ENCODE peak calls at places on chromosomes 11 and 22, in seven cellular contexts. G is thyroid gland, W is H1, S is transverse colon, J is upper lobe of left lung, Q is adrenal gland, R is heart left ventricle. U is an unnamed sample.

GRCh38 chr11:27926981-27927481 is 180.9 kb downstream of the KIF18A start:
- DNase-seq in G (no peak), W (no peak), S (no peak), J (no peak), Q (no peak), R (no peak), U (no peak)

GRCh38 chr11:117973446-117973922 is 12.7 kb upstream of the IL10RA start:
- DNase-seq in G (no peak), W (no peak), S (no peak), J (no peak), Q (no peak), R (no peak), U (no peak)

GRCh38 chr22:40665312-40665711 is 14.0 kb upstream of the MCHR1 start:
- DNase-seq in G (peak; percentile 71), W (no peak), S (no peak), J (no peak), Q (no peak), R (peak; percentile 89), U (no peak)

GRCh38 chr22:25021409-25021808 is 68.9 kb downstream of the KIAA1671 start:
- DNase-seq in G (no peak), W (no peak), S (no peak), J (no peak), Q (no peak), R (no peak), U (no peak)

GRCh38 chr11:82718307-82718706 is 15.4 kb downstream of the FAM181B start:
- DNase-seq in G (peak; percentile 32), W (no peak), S (no peak), J (no peak), Q (peak; percentile 39), R (peak; percentile 29), U (peak; percentile 32)

GRCh38 chr22:39240841-39241631 is 3.7 kb downstream of the PDGFB start:
- DNase-seq in G (peak; percentile 77), W (no peak), S (peak; percentile 73), J (peak; percentile 77), Q (no peak), R (peak; percentile 74), U (peak; percentile 75)

GRCh38 chr11:85765835-85766234 is 45.1 kb downstream of the SYTL2 start:
- DNase-seq in G (no peak), W (no peak), S (no peak), J (no peak), Q (no peak), R (no peak), U (no peak)

GRCh38 chr11:115170133-115170815 is 333.9 kb downstream of the CADM1 start:
- DNase-seq in G (peak; percentile 54), W (no peak), S (peak; percentile 37), J (no peak), Q (no peak), R (no peak), U (peak; percentile 34)

GRCh38 chr11:12243511-12243910 is 133.1 kb downstream of the MICAL2 start:
- DNase-seq in G (no peak), W (no peak), S (no peak), J (no peak), Q (no peak), R (no peak), U (no peak)

GRCh38 chr11:76787271-76787670 is 4.1 kb downstream of the TSKU start:
- DNase-seq in G (no peak), W (no peak), S (no peak), J (no peak), Q (no peak), R (no peak), U (no peak)

GRCh38 chr11:28969832-28970231 is 861.6 kb downstream of the METTL15 start:
- DNase-seq in G (no peak), W (no peak), S (no peak), J (no peak), Q (no peak), R (no peak), U (no peak)

GRCh38 chr22:50294319-50294656 is 13.2 kb downstream of the PLXNB2 start:
- DNase-seq in G (no peak), W (no peak), S (no peak), J (no peak), Q (no peak), R (no peak), U (no peak)

GRCh38 chr11:118928870-118929495 is 3.3 kb upstream of the BCL9L start:
- DNase-seq in G (no peak), W (no peak), S (no peak), J (peak; percentile 46), Q (no peak), R (peak; percentile 72), U (peak; percentile 58)

GRCh38 chr11:60757231-60757800 is 649 bp downstream of the MS4A15 start:
- DNase-seq in G (no peak), W (no peak), S (no peak), J (no peak), Q (no peak), R (no peak), U (no peak)

GRCh38 chr11:70503878-70504240 is 105.5 kb downstream of the CTTN start:
- DNase-seq in G (no peak), W (no peak), S (peak; percentile 21), J (no peak), Q (no peak), R (no peak), U (no peak)

GRCh38 chr22:27318516-27318915 is 483.0 kb downstream of the MN1 start:
- DNase-seq in G (no peak), W (no peak), S (peak; percentile 62), J (no peak), Q (no peak), R (peak; percentile 66), U (peak; percentile 40)

GRCh38 chr11:80718611-80719291 is 1277.9 kb upstream of the TENM4 start:
- DNase-seq in G (no peak), W (no peak), S (no peak), J (no peak), Q (no peak), R (no peak), U (no peak)
- TF ChIP-seq POLR2A in G (no peak), W (no peak), S (no peak), J (no peak), Q (no peak), R (no peak), U (no peak)

DNA sequence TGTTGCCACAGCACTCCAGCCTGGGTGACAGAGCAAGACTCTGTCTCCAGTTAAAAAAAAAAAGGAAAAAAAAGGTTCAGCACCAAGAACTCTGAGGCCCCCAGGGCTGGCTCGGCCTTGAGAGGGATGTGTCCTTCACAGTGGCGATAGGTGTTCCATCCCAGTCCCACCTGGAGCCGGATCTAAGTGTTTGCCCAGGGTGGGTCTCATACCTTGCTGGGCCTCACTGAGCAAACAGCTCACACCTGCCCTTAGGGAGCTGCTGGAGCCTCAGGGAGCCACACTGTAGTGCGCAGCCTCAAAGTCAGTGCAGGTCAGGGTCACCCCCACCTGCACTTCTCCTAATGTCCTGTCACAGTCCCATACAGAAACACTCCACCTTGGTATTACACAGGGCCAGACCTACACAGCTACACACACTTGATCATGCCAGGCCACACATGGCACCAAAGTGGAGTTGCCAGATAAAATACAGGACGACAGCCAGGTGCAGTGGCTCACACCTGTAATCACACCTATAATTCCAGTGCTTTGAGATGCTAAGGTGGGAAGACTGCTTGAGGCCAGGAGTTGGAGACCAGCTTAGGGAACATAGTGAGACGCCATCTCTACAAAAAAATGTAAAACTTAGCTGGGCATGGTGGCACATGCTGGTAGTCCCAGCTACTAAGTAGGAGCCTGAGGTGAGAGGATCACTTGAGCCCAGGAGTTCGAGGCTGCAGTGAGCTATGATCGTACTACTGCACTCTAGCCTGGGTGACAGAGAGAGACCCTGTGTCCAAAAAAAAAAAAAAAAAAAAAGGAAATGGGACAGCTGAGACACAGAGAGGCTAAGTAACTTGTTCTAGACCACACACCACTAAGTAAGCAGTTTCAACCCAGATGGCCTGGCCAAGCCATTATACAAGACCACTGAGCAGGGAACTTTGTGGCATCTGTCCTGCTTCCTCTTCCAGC is 7.3 kb downstream of the STARD10 start:
- DNase-seq in G (no peak), W (no peak), S (peak; percentile 81), J (peak; percentile 92), Q (no peak), R (no peak), U (no peak)
- TF ChIP-seq POLR2A in G (no peak), W (no peak), S (peak; percentile 69), J (no peak), Q (no peak), R (no peak), U (no peak)

DNA sequence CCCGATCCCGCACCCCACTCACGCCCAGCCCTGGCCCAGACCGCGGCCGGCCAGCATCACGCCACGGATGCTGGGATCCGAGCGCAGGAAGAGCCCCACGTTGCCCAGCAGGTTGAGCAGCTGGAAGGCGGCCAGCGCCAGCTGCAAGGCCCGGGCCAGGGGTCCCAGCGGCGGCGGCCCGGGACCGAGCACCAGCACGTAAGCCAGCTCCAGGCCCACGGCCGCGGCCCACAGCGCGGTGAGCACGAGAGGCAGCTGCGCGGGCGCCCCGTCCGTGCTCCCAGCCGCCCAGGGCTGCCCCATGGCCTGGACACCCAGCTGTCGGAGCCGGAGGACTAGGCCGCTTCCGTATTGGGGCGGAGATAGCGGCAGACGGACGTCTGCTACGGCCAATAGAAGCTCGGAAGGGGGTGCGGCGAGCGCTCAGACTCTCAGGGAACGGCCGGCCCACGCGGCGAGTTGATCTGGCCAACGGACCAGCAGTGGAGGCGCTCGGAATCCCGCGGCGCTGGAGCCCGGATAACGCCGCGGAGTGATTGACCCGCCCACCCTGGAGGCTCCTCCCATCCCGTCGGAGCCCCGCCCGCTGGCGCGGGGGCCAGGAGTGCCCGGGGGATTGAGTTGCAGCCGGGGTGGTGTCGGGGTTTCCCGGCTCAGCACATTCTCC is at the start of gene ZDHHC24:
- DNase-seq in G (peak; percentile 98), W (peak; percentile 85), S (peak; percentile 97), J (peak; percentile 99), Q (peak; percentile 97), R (peak; percentile 99), U (peak; percentile 95)
- TF ChIP-seq POLR2A in G (no peak), W (no peak), S (peak; percentile 60), J (peak; percentile 33), Q (peak; percentile 79), R (peak; percentile 78), U (peak; percentile 67)

DNA sequence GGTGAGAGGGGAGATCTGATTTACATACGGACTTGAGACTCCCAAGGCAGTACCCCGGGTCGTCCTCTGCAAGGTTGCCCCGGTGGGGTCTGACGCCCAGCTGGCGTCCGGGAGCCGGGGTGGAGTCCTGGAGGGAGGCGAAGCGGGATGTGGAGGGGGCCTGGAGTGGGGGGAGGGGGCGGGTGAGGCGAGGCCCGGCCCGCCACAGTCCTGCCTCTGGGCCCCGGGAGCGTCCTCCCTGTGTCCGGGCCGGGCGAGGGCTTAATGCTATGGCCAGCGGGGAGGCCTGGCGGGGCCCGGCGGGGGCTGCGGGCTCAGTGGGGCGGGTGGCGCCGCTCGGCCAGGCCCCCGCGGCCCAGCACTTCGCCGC is 2.4 kb upstream of the MYBPC3 start:
- DNase-seq in G (no peak), W (no peak), S (no peak), J (no peak), Q (no peak), R (no peak), U (no peak)
- TF ChIP-seq POLR2A in G (no peak), W (no peak), S (no peak), J (no peak), Q (no peak), R (no peak), U (no peak)

GRCh38 chr11:36346562-36347383 is 50.7 kb downstream of the PRR5L start:
- DNase-seq in G (no peak), W (no peak), S (no peak), J (no peak), Q (no peak), R (no peak), U (no peak)
- TF ChIP-seq POLR2A in G (no peak), W (no peak), S (no peak), J (no peak), Q (no peak), R (no peak), U (no peak)

U was measured in erythroblast.